ENCODE peak calls at places on chromosome 4, in eight cellular contexts. G, K, R, D, O, Y, X and H are unnamed samples.

GRCh38 chr4:168995537-168996295 is 14.3 kb downstream of the CBR4 start:
- DNase-seq in K (no peak), D (peak), R (no peak), O (no peak), G (peak), Y (no peak), X (no peak), H (no peak)

GRCh38 chr4:187073820-187074219 is 350.2 kb upstream of the FAT1 start:
- DNase-seq in D (no peak), O (no peak), Y (no peak), K (no peak), G (no peak), X (no peak), R (no peak), H (no peak)

GRCh38 chr4:12409507-12410190 is 981.0 kb upstream of the HS3ST1 start:
- DNase-seq in Y (no peak), D (peak), O (no peak), K (no peak), X (no peak), G (peak), R (no peak), H (no peak)

GRCh38 chr4:80963051-80963450 is 67.5 kb upstream of the BMP3 start:
- DNase-seq in O (no peak), K (no peak), X (no peak), G (peak), D (no peak), Y (no peak), R (no peak), H (no peak)

GRCh38 chr4:41525129-41525528 is 12.8 kb upstream of the LIMCH1 start:
- DNase-seq in D (peak), X (no peak), K (peak), O (no peak), Y (no peak), G (peak), R (no peak), H (no peak)

GRCh38 chr4:150078041-150078995 is at the start of gene DCLK2:
- DNase-seq in Y (peak), K (peak), G (peak), X (no peak), D (peak), R (peak), O (no peak), H (peak)

GRCh38 chr4:102827674-102828496 is 534 bp upstream of the UBE2D3 start:
- DNase-seq in G (peak), D (peak), X (peak), O (peak), R (peak), Y (peak), K (peak), H (peak)

GRCh38 chr4:65193985-65194384 is 476.3 kb downstream of the EPHA5 start:
- DNase-seq in Y (no peak), X (no peak), R (no peak), K (no peak), G (no peak), O (no peak), D (no peak), H (no peak)

GRCh38 chr4:159487284-159487747 is 384.4 kb downstream of the RAPGEF2 start:
- DNase-seq in D (peak), K (peak), O (no peak), R (peak), G (peak), Y (peak), X (peak), H (peak)

GRCh38 chr4:7295917-7296660 is 103.8 kb downstream of the SORCS2 start:
- DNase-seq in X (peak), Y (no peak), K (peak), G (peak), R (peak), D (peak), O (no peak), H (peak)

GRCh38 chr4:54372951-54373350 is 143.9 kb downstream of the PDGFRA start:
- DNase-seq in G (no peak), Y (no peak), K (no peak), X (no peak), R (no peak), D (no peak), O (no peak), H (no peak)

GRCh38 chr4:159549092-159549491 is 446.2 kb downstream of the RAPGEF2 start:
- DNase-seq in G (peak), O (no peak), D (peak), X (no peak), R (no peak), Y (no peak), K (no peak), H (no peak)

GRCh38 chr4:22477136-22477793 is 38.6 kb downstream of the ADGRA3 start:
- DNase-seq in O (no peak), Y (no peak), D (no peak), R (no peak), K (no peak), G (no peak), X (no peak), H (no peak)

GRCh38 chr4:35934370-35934981 is 309.8 kb downstream of the ARAP2 start:
- DNase-seq in R (no peak), X (no peak), Y (no peak), G (peak), D (peak), O (no peak), K (peak), H (no peak)

GRCh38 chr4:24988776-24989175 is 42.0 kb downstream of the LGI2 start:
- DNase-seq in X (no peak), K (peak), D (peak), G (peak), Y (no peak), R (no peak), O (no peak), H (no peak)

GRCh38 chr4:146442801-146443200 is 78.9 kb downstream of the SLC10A7 start:
- DNase-seq in X (no peak), O (no peak), Y (no peak), R (no peak), K (no peak), D (peak), G (peak), H (no peak)

GRCh38 chr4:145774473-145774872 is 94.5 kb downstream of the C4orf51 start:
- DNase-seq in X (no peak), Y (no peak), D (no peak), R (no peak), K (no peak), O (no peak), G (no peak), H (no peak)

GRCh38 chr4:55880652-55881280 is 27.3 kb downstream of the EXOC1 start:
- DNase-seq in D (no peak), O (no peak), K (no peak), Y (no peak), R (no peak), G (no peak), X (no peak), H (no peak)

GRCh38 chr4:157127571-157127970 is 51.6 kb downstream of the GLRB start:
- DNase-seq in K (no peak), Y (no peak), D (no peak), X (no peak), G (no peak), O (no peak), R (no peak), H (no peak)

GRCh38 chr4:38759077-38759789 is 23.6 kb downstream of the TLR10 start:
- DNase-seq in Y (peak), G (peak), O (peak), R (peak), X (peak), K (peak), D (peak), H (peak)

GRCh38 chr4:133484287-133484686 is 335.2 kb downstream of the PCDH10 start:
- DNase-seq in Y (no peak), G (no peak), K (no peak), O (no peak), R (no peak), X (no peak), D (no peak), H (no peak)

GRCh38 chr4:186068581-186069402 is at the start of gene TLR3:
- DNase-seq in X (no peak), O (no peak), G (peak), D (peak), K (no peak), Y (no peak), R (no peak), H (no peak)

GRCh38 chr4:131426023-131426758 is 1722.9 kb upstream of the PCDH10 start:
- DNase-seq in O (no peak), D (no peak), Y (no peak), G (no peak), K (no peak), R (no peak), X (no peak), H (no peak)

GRCh38 chr4:109655396-109655795 is 47.8 kb downstream of the CASP6 start:
- DNase-seq in G (no peak), D (no peak), R (no peak), X (no peak), K (no peak), O (no peak), Y (no peak), H (no peak)

GRCh38 chr4:70544279-70544870 is 26.0 kb downstream of the AMTN start:
- DNase-seq in X (no peak), K (peak), G (peak), Y (no peak), D (peak), R (no peak), O (no peak), H (no peak)